ENCODE peak calls at places on chromosomes 5 and 9, in six cellular contexts. X, K, N, C, E and J are unnamed samples.

GRCh38 chr5:177343777-177344176 is 7.7 kb downstream of the LMAN2 start:
- DNase-seq in X (no peak), K (no peak), N (no peak), C (no peak), E (no peak), J (no peak)

GRCh38 chr5:177472460-177473441 is 683 bp downstream of the DBN1 start:
- DNase-seq in X (no peak), K (peak), N (peak), C (no peak), E (no peak), J (no peak)

GRCh38 chr5:39264528-39264927 is 45.2 kb upstream of the FYB1 start:
- DNase-seq in X (no peak), K (no peak), N (no peak), C (no peak), E (no peak), J (no peak)

GRCh38 chr5:31149072-31149471 is 44.4 kb upstream of the CDH6 start:
- DNase-seq in X (peak), K (no peak), N (no peak), C (no peak), E (no peak), J (no peak)

GRCh38 chr5:132209901-132210545 is 17.6 kb downstream of the P4HA2 start:
- DNase-seq in X (no peak), K (no peak), N (no peak), C (no peak), E (no peak), J (no peak)

GRCh38 chr9:23842531-23843129 is 16.6 kb upstream of the ELAVL2 start:
- DNase-seq in X (no peak), K (no peak), N (no peak), C (no peak), E (no peak), J (no peak)

GRCh38 chr9:16265671-16266070 is 604.8 kb downstream of the BNC2 start:
- DNase-seq in X (no peak), K (no peak), N (no peak), C (no peak), E (no peak), J (no peak)

GRCh38 chr5:165881259-165881658 is 2375.8 kb downstream of the MAT2B start:
- DNase-seq in X (no peak), K (no peak), N (no peak), C (no peak), E (no peak), J (peak)

GRCh38 chr5:154428208-154428607 is 17.6 kb upstream of the SAP30L start:
- DNase-seq in X (no peak), K (no peak), N (no peak), C (no peak), E (no peak), J (no peak)

GRCh38 chr5:80408475-80408875 is 611 bp downstream of the ZFYVE16 start:
- DNase-seq in X (peak), K (peak), N (no peak), C (peak), E (peak), J (peak)

GRCh38 chr9:135047521-135047920 is 39.9 kb upstream of the OLFM1 start:
- DNase-seq in X (no peak), K (no peak), N (no peak), C (no peak), E (no peak), J (no peak)

DNA sequence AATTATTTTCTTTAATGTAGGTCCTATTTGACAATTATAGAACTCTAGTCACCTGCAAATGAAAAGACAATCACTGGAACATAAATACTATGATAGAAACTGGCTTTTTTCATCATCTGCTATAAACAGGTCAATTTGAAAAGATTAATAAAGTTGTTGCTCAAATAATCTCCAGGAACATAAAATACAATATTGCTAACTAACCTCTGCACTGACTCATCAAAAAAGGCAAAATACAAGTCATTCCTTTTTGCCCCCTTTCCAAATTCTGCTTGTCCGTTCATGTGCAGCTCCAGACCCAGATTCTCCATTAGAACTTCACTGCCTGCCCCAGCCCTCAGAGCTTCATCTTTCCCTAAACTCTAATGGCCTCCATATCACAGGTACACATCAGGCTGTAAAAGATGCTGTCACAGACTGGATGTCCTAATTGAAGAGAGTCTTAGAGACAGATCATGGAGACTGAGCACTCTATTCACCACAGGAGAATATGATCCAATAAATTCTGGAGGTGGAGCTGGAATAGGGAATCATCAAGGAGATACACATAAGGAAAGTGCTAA is 1.6 kb downstream of the DCTN4 start:
- DNase-seq in X (no peak), K (no peak), N (no peak), C (no peak), E (no peak), J (no peak)
- H3K27ac ChIP-seq in X (peak), K (peak), N (no peak), C (no peak), E (peak), J (no peak)

GRCh38 chr5:134125195-134126015 is 10.9 kb downstream of the TCF7 start:
- DNase-seq in X (peak), K (peak), N (no peak), C (no peak), E (no peak), J (no peak)

GRCh38 chr5:134120386-134121138 is 6.1 kb downstream of the TCF7 start:
- DNase-seq in X (no peak), K (no peak), N (no peak), C (no peak), E (no peak), J (no peak)

GRCh38 chr5:134122530-134122929 is 8.0 kb downstream of the TCF7 start:
- DNase-seq in X (no peak), K (peak), N (peak), C (no peak), E (no peak), J (no peak)

GRCh38 chr5:134124289-134125194 is 10.1 kb downstream of the TCF7 start:
- DNase-seq in X (no peak), K (no peak), N (peak), C (no peak), E (no peak), J (no peak)

GRCh38 chr5:134123360-134123759 is 8.9 kb downstream of the TCF7 start:
- DNase-seq in X (no peak), K (no peak), N (no peak), C (no peak), E (no peak), J (no peak)
- H3K27ac ChIP-seq in X (no peak), K (no peak), N (peak), C (no peak), E (no peak), J (no peak)

GRCh38 chr9:98323051-98323830 is 67.8 kb upstream of the TBC1D2 start:
- DNase-seq in X (no peak), K (no peak), N (no peak), C (no peak), E (no peak), J (no peak)

GRCh38 chr9:98324801-98325200 is 69.4 kb upstream of the TBC1D2 start:
- DNase-seq in X (peak), K (no peak), N (no peak), C (no peak), E (no peak), J (no peak)

GRCh38 chr9:98321269-98321668 is 65.8 kb upstream of the TBC1D2 start:
- DNase-seq in X (no peak), K (no peak), N (no peak), C (no peak), E (no peak), J (no peak)

GRCh38 chr9:98326402-98327248 is 71.2 kb upstream of the TBC1D2 start:
- DNase-seq in X (peak), K (no peak), N (no peak), C (no peak), E (no peak), J (no peak)

GRCh38 chr9:98323831-98324135 is 68.3 kb upstream of the TBC1D2 start:
- DNase-seq in X (no peak), K (no peak), N (no peak), C (no peak), E (no peak), J (no peak)
- H3K27ac ChIP-seq in X (no peak), K (no peak), N (no peak), C (no peak), E (no peak), J (no peak)

GRCh38 chr5:157230610-157231009 is 35.3 kb upstream of the CYFIP2 start:
- DNase-seq in X (no peak), K (no peak), N (no peak), C (no peak), E (no peak), J (no peak)
- H3K27ac ChIP-seq in X (no peak), K (no peak), N (no peak), C (no peak), E (no peak), J (no peak)

GRCh38 chr9:130948266-130948665 is 9.2 kb upstream of the FIBCD1 start:
- DNase-seq in X (no peak), K (no peak), N (no peak), C (no peak), E (no peak), J (no peak)
- H3K27ac ChIP-seq in X (no peak), K (no peak), N (no peak), C (no peak), E (peak), J (no peak)

GRCh38 chr9:14692918-14693861 is at the start of gene ZDHHC21:
- DNase-seq in X (peak), K (peak), N (peak), C (peak), E (peak), J (no peak)
- H3K27ac ChIP-seq in X (peak), K (peak), N (no peak), C (no peak), E (peak), J (no peak)

GRCh38 chr9:3468407-3469205 is 57.2 kb downstream of the RFX3 start:
- DNase-seq in X (no peak), K (no peak), N (no peak), C (no peak), E (no peak), J (no peak)
- H3K27ac ChIP-seq in X (no peak), K (no peak), N (no peak), C (no peak), E (no peak), J (no peak)

GRCh38 chr5:173901705-173902104 is 13.6 kb downstream of the CPEB4 start:
- DNase-seq in X (no peak), K (no peak), N (no peak), C (no peak), E (no peak), J (no peak)
- H3K27ac ChIP-seq in X (peak), K (no peak), N (no peak), C (no peak), E (no peak), J (no peak)

GRCh38 chr5:139667001-139667729 is 19.0 kb downstream of the CXXC5 start:
- DNase-seq in X (no peak), K (no peak), N (peak), C (no peak), E (no peak), J (no peak)
- H3K27ac ChIP-seq in X (peak), K (peak), N (no peak), C (no peak), E (peak), J (no peak)

GRCh38 chr5:72438141-72438540 is 69.1 kb downstream of the ZNF366 start:
- DNase-seq in X (no peak), K (no peak), N (no peak), C (no peak), E (no peak), J (no peak)

GRCh38 chr5:72434781-72435437 is 72.3 kb downstream of the ZNF366 start:
- DNase-seq in X (peak), K (no peak), N (no peak), C (no peak), E (no peak), J (no peak)

GRCh38 chr5:72434056-72434780 is 73.0 kb downstream of the ZNF366 start:
- DNase-seq in X (no peak), K (no peak), N (no peak), C (no peak), E (no peak), J (no peak)

GRCh38 chr5:72436796-72437471 is 70.3 kb downstream of the ZNF366 start:
- DNase-seq in X (peak), K (no peak), N (no peak), C (no peak), E (no peak), J (no peak)

DNA sequence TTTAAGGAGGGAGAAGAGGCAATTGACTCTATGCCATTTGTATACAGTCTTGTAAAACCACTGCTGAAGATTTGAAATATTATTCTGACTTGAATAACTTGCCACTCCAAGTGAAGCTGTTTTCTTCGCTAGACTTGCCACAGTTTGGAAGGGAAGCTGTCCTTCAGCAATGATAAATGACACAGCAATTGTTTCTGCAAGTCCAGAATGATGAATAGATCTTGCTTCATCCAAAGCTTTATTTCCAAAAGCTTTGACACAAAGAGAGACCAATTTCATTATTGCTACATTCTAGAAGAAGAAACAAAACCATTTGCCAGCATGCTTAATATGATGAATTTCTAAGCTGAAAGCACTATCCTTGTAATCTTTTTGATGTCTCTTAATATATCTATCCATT is 73.7 kb downstream of the ZNF366 start:
- DNase-seq in X (no peak), K (no peak), N (no peak), C (no peak), E (no peak), J (no peak)
- H3K27ac ChIP-seq in X (no peak), K (peak), N (no peak), C (no peak), E (no peak), J (no peak)